ENCODE peak calls at places on chromosomes 11 and 22, in six cellular contexts. K is upper lobe of right lung, Y is astrocyte of the spinal cord, X is fibroblast of the aortic adventitia, Q is A549, J is endothelial cell of umbilical vein. B is an unnamed sample.
A peak's percentile ranks its signal among the peaks of the same experiment; 100 is the strongest.

GRCh38 chr22:24091551-24092420 is 80.7 kb downstream of the CABIN1 start:
- DNase-seq in X (no peak), Q (no peak), Y (no peak), J (no peak), K (peak; percentile 42), B (no peak)

GRCh38 chr22:50281957-50282356 is 11.8 kb upstream of the MAPK11 start:
- DNase-seq in J (no peak), Y (no peak), K (no peak), Q (no peak), X (no peak), B (no peak)

GRCh38 chr11:12674936-12675696 is 895 bp downstream of the TEAD1 start:
- DNase-seq in K (peak; percentile 70), Q (no peak), Y (peak; percentile 42), J (peak; percentile 46), X (peak; percentile 52), B (peak; percentile 39)

GRCh38 chr22:29268511-29269229 is 602 bp downstream of the EWSR1 start:
- DNase-seq in Y (peak; percentile 82), K (peak; percentile 87), Q (peak; percentile 33), J (peak; percentile 58), X (peak; percentile 69), B (peak; percentile 45)

GRCh38 chr22:45638834-45639746 is 32.5 kb upstream of the ATXN10 start:
- DNase-seq in Q (peak; percentile 98), J (peak; percentile 26), K (peak; percentile 84), Y (peak; percentile 23), X (peak; percentile 69), B (peak; percentile 71)

GRCh38 chr22:20965888-20966855 is 883 bp upstream of the AIFM3 start:
- DNase-seq in J (no peak), K (no peak), Y (no peak), X (no peak), Q (no peak), B (no peak)

GRCh38 chr11:125517116-125517804 is 21.2 kb upstream of the FEZ1 start:
- DNase-seq in Q (peak; percentile 24), Y (peak; percentile 84), X (peak; percentile 86), K (no peak), J (peak; percentile 45), B (no peak)

GRCh38 chr22:31269892-31270574 is 22.3 kb downstream of the PIK3IP1 start:
- DNase-seq in Q (no peak), K (no peak), J (no peak), Y (no peak), X (no peak), B (no peak)

GRCh38 chr22:24965822-24966626 is 13.5 kb downstream of the KIAA1671 start:
- DNase-seq in K (peak; percentile 86), Q (peak; percentile 33), J (peak; percentile 65), X (no peak), Y (peak; percentile 57), B (peak; percentile 72)

GRCh38 chr11:97739892-97740782 is 1280.6 kb upstream of the CNTN5 start:
- DNase-seq in J (peak; percentile 79), K (no peak), Y (peak; percentile 83), Q (no peak), X (peak; percentile 77), B (peak; percentile 39)

GRCh38 chr11:17476317-17477083 is at the start of gene ABCC8:
- DNase-seq in Y (no peak), K (no peak), X (no peak), Q (peak; percentile 22), J (no peak), B (no peak)

GRCh38 chr11:60334005-60334620 is 7.1 kb downstream of the MS4A6E start:
- DNase-seq in Y (peak; percentile 14), J (peak; percentile 79), Q (peak; percentile 67), X (peak; percentile 21), K (no peak), B (peak; percentile 66)

GRCh38 chr11:33860926-33861325 is 30.9 kb downstream of the LMO2 start:
- DNase-seq in X (no peak), Q (no peak), K (no peak), Y (no peak), J (no peak), B (no peak)

GRCh38 chr11:61091373-61092279 is 10.7 kb upstream of the CD5 start:
- DNase-seq in K (no peak), J (no peak), Q (no peak), Y (peak; percentile 5), X (peak; percentile 3), B (peak; percentile 62)

GRCh38 chr11:64561984-64562722 is 28.9 kb upstream of the SLC22A12 start:
- DNase-seq in J (no peak), X (no peak), Q (no peak), K (peak; percentile 50), Y (no peak), B (no peak)

GRCh38 chr11:70569173-70569890 is 171.0 kb downstream of the CTTN start:
- DNase-seq in Y (no peak), J (no peak), Q (no peak), K (peak; percentile 57), X (no peak), B (no peak)

GRCh38 chr11:22561283-22561682 is 64.3 kb downstream of the FANCF start:
- DNase-seq in Y (no peak), K (no peak), X (no peak), J (no peak), Q (no peak), B (no peak)

GRCh38 chr11:96311120-96311568 is 31.9 kb downstream of the MAML2 start:
- DNase-seq in Y (peak; percentile 82), J (peak; percentile 89), X (peak; percentile 93), Q (no peak), K (no peak), B (no peak)

GRCh38 chr11:111992456-111992855 is 32.8 kb upstream of the DLAT start:
- DNase-seq in Q (no peak), K (no peak), X (no peak), J (no peak), Y (no peak), B (no peak)

GRCh38 chr11:94023856-94024255 is 2.7 kb downstream of the HEPHL1 start:
- DNase-seq in Q (no peak), Y (no peak), K (no peak), J (no peak), X (no peak), B (no peak)

GRCh38 chr11:12149672-12150225 is 39.4 kb downstream of the MICAL2 start:
- DNase-seq in Q (no peak), J (no peak), K (peak; percentile 56), X (no peak), Y (no peak), B (no peak)

GRCh38 chr11:33980896-33981295 is 70.6 kb upstream of the CAPRIN1 start:
- DNase-seq in X (peak; percentile 21), Y (no peak), Q (no peak), J (peak; percentile 46), K (no peak), B (peak; percentile 33)

GRCh38 chr11:8289426-8290047 is 25.9 kb upstream of the LMO1 start:
- DNase-seq in Y (no peak), Q (no peak), X (no peak), J (no peak), K (no peak), B (no peak)

GRCh38 chr11:10375280-10376048 is 70.6 kb downstream of the ADM start:
- DNase-seq in J (no peak), Y (peak; percentile 96), X (peak; percentile 97), K (no peak), Q (no peak), B (no peak)

GRCh38 chr11:122723576-122723975 is 68.1 kb downstream of the UBASH3B start:
- DNase-seq in K (no peak), Q (no peak), J (no peak), X (no peak), Y (peak; percentile 75), B (no peak)

GRCh38 chr11:109939176-109939810 is 153.9 kb upstream of the ZC3H12C start:
- DNase-seq in K (no peak), J (peak; percentile 80), X (peak; percentile 89), Y (peak; percentile 85), Q (peak; percentile 80), B (peak; percentile 81)

GRCh38 chr22:30386960-30387848 is at the start of gene RNF215:
- DNase-seq in J (peak; percentile 78), X (peak; percentile 67), K (peak; percentile 93), Y (peak; percentile 77), Q (peak; percentile 68), B (peak; percentile 75)

GRCh38 chr11:30314625-30315024 is 8.3 kb upstream of the ARL14EP start:
- DNase-seq in X (peak; percentile 35), J (no peak), K (no peak), Q (no peak), Y (peak; percentile 26), B (peak; percentile 25)
- TF ChIP-seq CTCF in X (peak; percentile 61), J (peak; percentile 9), K (peak; percentile 37), Q (peak; percentile 47), Y (peak; percentile 59), B (peak; percentile 65)

DNA sequence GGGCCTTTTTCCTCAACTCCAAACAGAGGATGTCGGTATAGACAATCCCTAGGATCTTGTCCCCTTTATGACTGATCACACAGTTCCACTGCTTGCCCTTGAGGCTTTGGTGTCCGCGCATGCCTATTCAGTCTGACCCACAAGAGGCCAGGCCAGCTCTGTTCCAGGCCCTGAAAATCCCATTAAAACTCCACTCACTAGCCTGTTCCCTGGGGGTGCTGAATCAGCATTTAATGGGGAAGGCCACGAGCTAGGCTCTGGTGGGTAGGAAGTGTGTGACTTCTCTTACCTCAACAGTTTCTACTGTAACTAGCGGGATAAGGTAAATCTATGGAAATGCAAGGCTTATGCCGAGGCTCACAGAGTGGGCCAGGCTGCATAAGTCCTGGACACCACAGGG is 117.7 kb downstream of the PTPRJ start:
- DNase-seq in Q (no peak), X (no peak), K (no peak), Y (no peak), J (no peak), B (no peak)
- H3K4me3 ChIP-seq in Q (no peak overlapping the region), X (no peak overlapping the region), K (no peak overlapping the region), Y (no peak overlapping the region), J (no peak overlapping the region), B (no peak overlapping the region)

GRCh38 chr11:6303657-6304056 is 16.6 kb downstream of the CAVIN3 start:
- DNase-seq in Y (no peak), X (no peak), K (no peak), J (no peak), Q (no peak), B (no peak)

GRCh38 chr11:6300325-6300724 is 20.0 kb downstream of the CAVIN3 start:
- DNase-seq in J (no peak), Y (no peak), K (no peak), X (no peak), Q (no peak), B (no peak)

GRCh38 chr11:6297831-6298230 is 22.5 kb downstream of the CAVIN3 start:
- DNase-seq in J (peak; percentile 14), Y (no peak), Q (peak; percentile 19), K (no peak), X (peak; percentile 36), B (no peak)

GRCh38 chr11:6301096-6301495 is 19.2 kb downstream of the CAVIN3 start:
- DNase-seq in Y (no peak), X (no peak), J (no peak), Q (no peak), K (no peak), B (peak; percentile 10)

DNA sequence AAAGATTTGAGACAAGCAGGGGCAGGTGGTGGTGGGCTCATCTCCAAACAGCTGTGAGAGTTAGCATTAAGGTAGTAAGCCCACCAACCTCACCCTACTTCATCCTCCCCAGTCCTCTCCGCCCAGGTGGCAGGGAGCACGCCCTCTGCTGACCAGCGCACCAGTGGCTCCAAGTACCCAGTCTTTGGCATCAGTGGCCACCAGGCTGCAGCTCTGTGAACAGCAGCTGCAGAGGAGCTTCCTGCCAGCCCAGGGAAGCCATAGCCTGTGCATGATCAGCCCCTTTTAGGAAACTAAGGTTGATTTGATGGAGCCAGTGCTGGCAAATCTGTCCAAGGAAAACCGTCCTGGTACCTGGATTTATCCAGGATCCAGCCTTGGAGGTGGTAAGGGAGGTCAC is 21.7 kb downstream of the CAVIN3 start:
- DNase-seq in X (peak; percentile 25), K (peak; percentile 65), J (peak; percentile 32), Y (no peak), Q (peak; percentile 72), B (peak; percentile 52)
- TF ChIP-seq CTCF in X (peak; percentile 72), K (peak; percentile 43), J (peak; percentile 58), Y (peak; percentile 57), Q (peak; percentile 50), B (peak; percentile 64)

GRCh38 chr22:38167988-38168407 is 13.6 kb downstream of the PLA2G6 start:
- DNase-seq in Y (no peak), J (no peak), K (no peak), X (no peak), Q (no peak), B (peak; percentile 61)
- H3K4me3 ChIP-seq in Y (no peak overlapping the region), J (no peak overlapping the region), K (no peak overlapping the region), X (no peak overlapping the region), Q (no peak overlapping the region), B (no peak overlapping the region)